ENCODE peak calls at places on chromosomes 13 and 19, in five cellular contexts. E, C, M, U and Y are unnamed samples.

GRCh38 chr19:3079578-3079977 is 14.6 kb upstream of the GNA11 start:
- ATAC-seq in E (no peak), C (no peak), M (no peak), U (no peak), Y (no peak)

GRCh38 chr19:52535831-52536800 is 8.6 kb downstream of the ZNF808 start:
- ATAC-seq in E (peak), C (peak), M (peak), U (peak), Y (peak)

GRCh38 chr13:21050288-21051197 is 10.8 kb downstream of the LATS2 start:
- ATAC-seq in E (no peak), C (no peak), M (peak), U (no peak), Y (no peak)

GRCh38 chr19:45659096-45659729 is 8.8 kb upstream of the GIPR start:
- ATAC-seq in E (no peak), C (no peak), M (no peak), U (no peak), Y (peak)

GRCh38 chr19:48190288-48191284 is 20.1 kb downstream of the ZSWIM9 start:
- ATAC-seq in E (no peak), C (peak), M (peak), U (no peak), Y (no peak)

GRCh38 chr13:45564108-45564507 is 51.4 kb downstream of the ERICH6B start:
- ATAC-seq in E (no peak), C (no peak), M (peak), U (no peak), Y (peak)

GRCh38 chr13:24540236-24541126 is 27.9 kb upstream of the PARP4 start:
- ATAC-seq in E (no peak), C (no peak), M (peak), U (peak), Y (peak)

GRCh38 chr13:78659450-78660110 is 625 bp upstream of the OBI1 start:
- ATAC-seq in E (no peak), C (no peak), M (no peak), U (no peak), Y (peak)

GRCh38 chr19:55197531-55197930 is 11.8 kb downstream of the PTPRH start:
- ATAC-seq in E (no peak), C (no peak), M (peak), U (no peak), Y (peak)

GRCh38 chr13:27182844-27183497 is 11.4 kb upstream of the USP12 start:
- ATAC-seq in E (peak), C (no peak), M (no peak), U (peak), Y (peak)

GRCh38 chr13:39676315-39676876 is 20.9 kb downstream of the COG6 start:
- ATAC-seq in E (no peak), C (no peak), M (no peak), U (no peak), Y (peak)

GRCh38 chr19:48835734-48836088 is 580 bp downstream of the HSD17B14 start:
- ATAC-seq in E (peak), C (peak), M (peak), U (peak), Y (peak)

GRCh38 chr13:40558656-40559055 is 107.8 kb downstream of the FOXO1 start:
- ATAC-seq in E (no peak), C (no peak), M (no peak), U (peak), Y (no peak)

GRCh38 chr13:44149821-44150220 is 223.8 kb upstream of the SERP2 start:
- ATAC-seq in E (no peak), C (no peak), M (no peak), U (no peak), Y (no peak)

GRCh38 chr13:48975101-48975925 is at the start of gene FNDC3A:
- ATAC-seq in E (peak), C (no peak), M (peak), U (peak), Y (peak)

GRCh38 chr19:46147791-46148288 is at the start of gene IGFL2:
- ATAC-seq in E (no peak), C (peak), M (peak), U (no peak), Y (no peak)